ENCODE peak calls at places on chromosomes 13 and 19, in seven cellular contexts. One of them, this sample, is unnamed.

GRCh38 chr19:57068921-57069697 is 50.7 kb upstream of the USP29 start:
- DNase-seq in activated naive CD4-positive, alpha-beta T cell: no peak
- DNase-seq in NCI-H524: no peak
- DNase-seq in stimulated activated CD4-positive, alpha-beta T cell treated with anti-CD3 and anti-CD28 coated beads, Interleukin-15, amount 100 ng/mL, for 48 hours: no peak
- DNase-seq in left ventricle myocardium superior: peak; percentile 45
- DNase-seq in mesothelial cell of epicardium: no peak
- DNase-seq in RWPE1: no peak
- DNase-seq in this sample: no peak

GRCh38 chr13:50797081-50797480 is 46.4 kb downstream of the DLEU7 start:
- DNase-seq in RWPE1: no peak
- DNase-seq in stimulated activated CD4-positive, alpha-beta T cell treated with anti-CD3 and anti-CD28 coated beads, Interleukin-15, amount 100 ng/mL, for 48 hours: no peak
- DNase-seq in NCI-H524: no peak
- DNase-seq in left ventricle myocardium superior: no peak
- DNase-seq in activated naive CD4-positive, alpha-beta T cell: no peak
- DNase-seq in mesothelial cell of epicardium: no peak
- DNase-seq in this sample: no peak

GRCh38 chr19:47340477-47341208 is 8.5 kb upstream of the DHX34 start:
- DNase-seq in left ventricle myocardium superior: no peak
- DNase-seq in RWPE1: no peak
- DNase-seq in NCI-H524: no peak
- DNase-seq in activated naive CD4-positive, alpha-beta T cell: no peak
- DNase-seq in mesothelial cell of epicardium: no peak
- DNase-seq in stimulated activated CD4-positive, alpha-beta T cell treated with anti-CD3 and anti-CD28 coated beads, Interleukin-15, amount 100 ng/mL, for 48 hours: no peak
- DNase-seq in this sample: no peak

GRCh38 chr19:55406869-55407624 is 541 bp downstream of the UBE2S start:
- DNase-seq in left ventricle myocardium superior: no peak
- DNase-seq in stimulated activated CD4-positive, alpha-beta T cell treated with anti-CD3 and anti-CD28 coated beads, Interleukin-15, amount 100 ng/mL, for 48 hours: no peak
- DNase-seq in NCI-H524: peak; percentile 22
- DNase-seq in activated naive CD4-positive, alpha-beta T cell: no peak
- DNase-seq in mesothelial cell of epicardium: no peak
- DNase-seq in RWPE1: peak; percentile 34
- DNase-seq in this sample: no peak

GRCh38 chr13:113098163-113098732 is 7.3 kb upstream of the F7 start:
- DNase-seq in RWPE1: no peak
- DNase-seq in activated naive CD4-positive, alpha-beta T cell: no peak
- DNase-seq in NCI-H524: no peak
- DNase-seq in mesothelial cell of epicardium: no peak
- DNase-seq in left ventricle myocardium superior: no peak
- DNase-seq in stimulated activated CD4-positive, alpha-beta T cell treated with anti-CD3 and anti-CD28 coated beads, Interleukin-15, amount 100 ng/mL, for 48 hours: no peak
- DNase-seq in this sample: no peak

GRCh38 chr13:93352616-93353015 is 126.0 kb downstream of the GPC6 start:
- DNase-seq in activated naive CD4-positive, alpha-beta T cell: no peak
- DNase-seq in left ventricle myocardium superior: no peak
- DNase-seq in RWPE1: no peak
- DNase-seq in stimulated activated CD4-positive, alpha-beta T cell treated with anti-CD3 and anti-CD28 coated beads, Interleukin-15, amount 100 ng/mL, for 48 hours: no peak
- DNase-seq in NCI-H524: no peak
- DNase-seq in mesothelial cell of epicardium: no peak
- DNase-seq in this sample: no peak

GRCh38 chr13:20843177-20843576 is 59.4 kb downstream of the XPO4 start:
- DNase-seq in RWPE1: no peak
- DNase-seq in left ventricle myocardium superior: no peak
- DNase-seq in stimulated activated CD4-positive, alpha-beta T cell treated with anti-CD3 and anti-CD28 coated beads, Interleukin-15, amount 100 ng/mL, for 48 hours: no peak
- DNase-seq in activated naive CD4-positive, alpha-beta T cell: no peak
- DNase-seq in mesothelial cell of epicardium: no peak
- DNase-seq in NCI-H524: peak; percentile 52
- DNase-seq in this sample: peak; percentile 27

GRCh38 chr13:23867027-23867491 is 22.1 kb downstream of the MIPEP start:
- DNase-seq in activated naive CD4-positive, alpha-beta T cell: no peak
- DNase-seq in stimulated activated CD4-positive, alpha-beta T cell treated with anti-CD3 and anti-CD28 coated beads, Interleukin-15, amount 100 ng/mL, for 48 hours: no peak
- DNase-seq in RWPE1: no peak
- DNase-seq in mesothelial cell of epicardium: no peak
- DNase-seq in left ventricle myocardium superior: no peak
- DNase-seq in NCI-H524: no peak
- DNase-seq in this sample: no peak

GRCh38 chr13:78602561-78603239 is 652 bp downstream of the POU4F1 start:
- DNase-seq in NCI-H524: peak; percentile 41
- DNase-seq in left ventricle myocardium superior: no peak
- DNase-seq in mesothelial cell of epicardium: no peak
- DNase-seq in RWPE1: no peak
- DNase-seq in stimulated activated CD4-positive, alpha-beta T cell treated with anti-CD3 and anti-CD28 coated beads, Interleukin-15, amount 100 ng/mL, for 48 hours: no peak
- DNase-seq in activated naive CD4-positive, alpha-beta T cell: no peak
- DNase-seq in this sample: no peak

GRCh38 chr19:41356984-41357739 is 3.4 kb upstream of the TGFB1 start:
- DNase-seq in stimulated activated CD4-positive, alpha-beta T cell treated with anti-CD3 and anti-CD28 coated beads, Interleukin-15, amount 100 ng/mL, for 48 hours: no peak
- DNase-seq in left ventricle myocardium superior: no peak
- DNase-seq in activated naive CD4-positive, alpha-beta T cell: no peak
- DNase-seq in NCI-H524: no peak
- DNase-seq in RWPE1: no peak
- DNase-seq in mesothelial cell of epicardium: no peak
- DNase-seq in this sample: no peak

GRCh38 chr19:49555600-49556411 is 24.6 kb downstream of the NOSIP start:
- DNase-seq in mesothelial cell of epicardium: no peak
- DNase-seq in left ventricle myocardium superior: peak; percentile 54
- DNase-seq in stimulated activated CD4-positive, alpha-beta T cell treated with anti-CD3 and anti-CD28 coated beads, Interleukin-15, amount 100 ng/mL, for 48 hours: peak; percentile 82
- DNase-seq in NCI-H524: no peak
- DNase-seq in RWPE1: peak; percentile 69
- DNase-seq in activated naive CD4-positive, alpha-beta T cell: no peak
- DNase-seq in this sample: no peak